ENCODE peak calls at places on chromosomes 16 and 17, in nine cellular contexts. Q, T, F, R, W, N, Y, I and C are unnamed samples.

GRCh38 chr16:53061701-53062159 is 6.9 kb downstream of the CHD9 start:
- DNase-seq in Q (no peak), T (peak), F (no peak), R (no peak), W (no peak), N (no peak), Y (no peak), I (no peak), C (no peak)

GRCh38 chr17:53472586-53472985 is 350.1 kb upstream of the KIF2B start:
- DNase-seq in Q (no peak), T (no peak), F (no peak), R (no peak), W (no peak), N (no peak), Y (no peak), I (no peak), C (no peak)

GRCh38 chr17:46109603-46110189 is 83.5 kb downstream of the KANSL1 start:
- DNase-seq in Q (no peak), T (no peak), F (no peak), R (no peak), W (no peak), N (no peak), Y (no peak), I (no peak), C (no peak)

GRCh38 chr17:18203308-18203707 is 19.7 kb downstream of the ALKBH5 start:
- DNase-seq in Q (no peak), T (no peak), F (no peak), R (no peak), W (no peak), N (no peak), Y (no peak), I (no peak), C (no peak)

GRCh38 chr17:979211-979538 is 401 bp downstream of the NXN start:
- DNase-seq in Q (no peak), T (no peak), F (no peak), R (no peak), W (peak), N (no peak), Y (no peak), I (no peak), C (no peak)

GRCh38 chr16:57266531-57267268 is 17.8 kb downstream of the PLLP start:
- DNase-seq in Q (peak), T (no peak), F (no peak), R (no peak), W (no peak), N (no peak), Y (no peak), I (no peak), C (no peak)

GRCh38 chr17:44384823-44385286 is 4.6 kb downstream of the ITGA2B start:
- DNase-seq in Q (no peak), T (no peak), F (peak), R (no peak), W (peak), N (no peak), Y (no peak), I (no peak), C (no peak)

GRCh38 chr16:51553910-51554309 is 402.8 kb upstream of the SALL1 start:
- DNase-seq in Q (no peak), T (no peak), F (no peak), R (no peak), W (no peak), N (no peak), Y (no peak), I (no peak), C (no peak)